ENCODE peak calls at places on chromosomes 3 and 15, in seven cellular contexts. A, P, M, G, Y, T and D are unnamed samples.
A peak's percentile ranks its signal among the peaks of the same experiment; 100 is the strongest.

GRCh38 chr3:45026957-45027356 is 854 bp downstream of the CLEC3B start:
- DNase-seq in A (peak; percentile 60), P (peak; percentile 53), M (no peak), G (peak; percentile 67), Y (no peak), T (peak; percentile 23), D (no peak)

GRCh38 chr3:142057331-142057725 is 92.0 kb downstream of the TFDP2 start:
- DNase-seq in A (peak; percentile 11), P (no peak), M (no peak), G (no peak), Y (no peak), T (no peak), D (no peak)

GRCh38 chr3:12891985-12892839 is 50.8 kb upstream of the RPL32 start:
- DNase-seq in A (peak; percentile 84), P (peak; percentile 47), M (no peak), G (peak; percentile 73), Y (no peak), T (peak; percentile 43), D (peak; percentile 64)

GRCh38 chr3:75272708-75273107 is 391.4 kb upstream of the FRG2C start:
- DNase-seq in A (peak; percentile 85), P (peak; percentile 19), M (no peak), G (peak; percentile 38), Y (no peak), T (no peak), D (no peak)

GRCh38 chr3:140586311-140586710 is 91.6 kb upstream of the TRIM42 start:
- DNase-seq in A (no peak), P (no peak), M (no peak), G (no peak), Y (no peak), T (no peak), D (no peak)

GRCh38 chr3:126156468-126156867 is 23.9 kb downstream of the ALDH1L1 start:
- DNase-seq in A (no peak), P (no peak), M (no peak), G (no peak), Y (no peak), T (no peak), D (no peak)

GRCh38 chr15:48046813-48047483 is 73.8 kb upstream of the SLC24A5 start:
- DNase-seq in A (no peak), P (no peak), M (no peak), G (no peak), Y (no peak), T (no peak), D (no peak)

GRCh38 chr3:69649713-69650419 is 89.4 kb upstream of the MITF start:
- DNase-seq in A (no peak), P (no peak), M (no peak), G (peak; percentile 64), Y (no peak), T (no peak), D (no peak)

GRCh38 chr3:23264413-23264812 is 61.3 kb downstream of the UBE2E2 start:
- DNase-seq in A (peak; percentile 70), P (no peak), M (no peak), G (peak; percentile 59), Y (no peak), T (no peak), D (no peak)

GRCh38 chr15:64016257-64016656 is 30.0 kb downstream of the DAPK2 start:
- DNase-seq in A (no peak), P (no peak), M (no peak), G (no peak), Y (no peak), T (no peak), D (no peak)

GRCh38 chr3:20225769-20226168 is 39.8 kb upstream of the SGO1 start:
- DNase-seq in A (peak; percentile 72), P (no peak), M (no peak), G (peak; percentile 57), Y (no peak), T (no peak), D (peak; percentile 46)

GRCh38 chr3:161818106-161818505 is 321.5 kb downstream of the OTOL1 start:
- DNase-seq in A (no peak), P (no peak), M (no peak), G (no peak), Y (no peak), T (no peak), D (no peak)

GRCh38 chr3:99984139-99984538 is 130.2 kb downstream of the FILIP1L start:
- DNase-seq in A (no peak), P (no peak), M (no peak), G (no peak), Y (no peak), T (no peak), D (no peak)

GRCh38 chr15:87597346-87598052 is 659.0 kb downstream of the NTRK3 start:
- DNase-seq in A (no peak), P (no peak), M (no peak), G (peak; percentile 46), Y (no peak), T (no peak), D (no peak)

GRCh38 chr3:51434746-51435323 is 43.8 kb downstream of the RBM15B start:
- DNase-seq in A (peak; percentile 31), P (peak; percentile 51), M (no peak), G (peak; percentile 71), Y (no peak), T (peak; percentile 41), D (peak; percentile 71)

GRCh38 chr15:73928971-73929627 is 2.8 kb downstream of the LOXL1 start:
- DNase-seq in A (peak; percentile 68), P (no peak), M (no peak), G (no peak), Y (no peak), T (no peak), D (no peak)

GRCh38 chr15:57165992-57166391 is 210.3 kb upstream of the CGNL1 start:
- DNase-seq in A (no peak), P (no peak), M (no peak), G (peak; percentile 58), Y (no peak), T (no peak), D (peak; percentile 15)

GRCh38 chr3:154098396-154098795 is 22.8 kb upstream of the ARHGEF26 start:
- DNase-seq in A (no peak), P (no peak), M (no peak), G (peak; percentile 16), Y (no peak), T (no peak), D (no peak)

GRCh38 chr15:69976366-69976994 is 121.2 kb downstream of the TLE3 start:
- DNase-seq in A (peak; percentile 70), P (peak; percentile 37), M (no peak), G (peak; percentile 64), Y (no peak), T (no peak), D (peak; percentile 65)

GRCh38 chr3:87350367-87351199 is 74.2 kb upstream of the POU1F1 start:
- DNase-seq in A (peak; percentile 88), P (peak; percentile 9), M (no peak), G (peak; percentile 65), Y (no peak), T (no peak), D (peak; percentile 58)

GRCh38 chr3:11953778-11954177 is 50.4 kb upstream of the SYN2 start:
- DNase-seq in A (no peak), P (no peak), M (no peak), G (no peak), Y (no peak), T (no peak), D (no peak)

GRCh38 chr3:184338538-184338945 is 1.1 kb downstream of the FAM131A start:
- DNase-seq in A (peak; percentile 62), P (peak; percentile 55), M (no peak), G (peak; percentile 93), Y (peak; percentile 75), T (peak; percentile 41), D (no peak)

GRCh38 chr3:70308760-70309159 is 3.7 kb downstream of the MDFIC2 start:
- DNase-seq in A (peak; percentile 10), P (no peak), M (no peak), G (peak; percentile 0), Y (no peak), T (peak; percentile 39), D (peak; percentile 6)

GRCh38 chr3:179666436-179667035 is 13.7 kb downstream of the USP13 start:
- DNase-seq in A (peak; percentile 24), P (peak; percentile 74), M (no peak), G (peak; percentile 51), Y (peak; percentile 87), T (peak; percentile 97), D (no peak)

GRCh38 chr3:101521251-101521701 is 8.3 kb upstream of the SENP7 start:
- DNase-seq in A (no peak), P (no peak), M (no peak), G (no peak), Y (no peak), T (no peak), D (no peak)

GRCh38 chr3:180828001-180828720 is 84.3 kb upstream of the FXR1 start:
- DNase-seq in A (no peak), P (no peak), M (peak; percentile 6), G (no peak), Y (no peak), T (no peak), D (no peak)

GRCh38 chr15:40948706-40949473 is 4.4 kb upstream of the CHAC1 start:
- DNase-seq in A (no peak), P (no peak), M (no peak), G (no peak), Y (no peak), T (no peak), D (no peak)

GRCh38 chr15:84750583-84751092 is 2.2 kb downstream of the ZNF592 start:
- DNase-seq in A (no peak), P (no peak), M (peak; percentile 32), G (no peak), Y (no peak), T (no peak), D (peak; percentile 85)
- H3K4me3 ChIP-seq in A (peak overlapping the region; percentile 31), P (no peak overlapping the region), M (peak overlapping the region; percentile 80), G (no peak overlapping the region), Y (peak overlapping the region; percentile 5), T (peak overlapping the region; percentile 0), D (peak overlapping the region; percentile 99)

GRCh38 chr3:64186667-64187064 is 38.6 kb downstream of the PRICKLE2 start:
- DNase-seq in A (no peak), P (no peak), M (no peak), G (no peak), Y (no peak), T (no peak), D (no peak)
- H3K4me3 ChIP-seq in A (peak overlapping the region; percentile 11), P (no peak overlapping the region), M (no peak overlapping the region), G (no peak overlapping the region), Y (no peak overlapping the region), T (no peak overlapping the region), D (no peak overlapping the region)

DNA sequence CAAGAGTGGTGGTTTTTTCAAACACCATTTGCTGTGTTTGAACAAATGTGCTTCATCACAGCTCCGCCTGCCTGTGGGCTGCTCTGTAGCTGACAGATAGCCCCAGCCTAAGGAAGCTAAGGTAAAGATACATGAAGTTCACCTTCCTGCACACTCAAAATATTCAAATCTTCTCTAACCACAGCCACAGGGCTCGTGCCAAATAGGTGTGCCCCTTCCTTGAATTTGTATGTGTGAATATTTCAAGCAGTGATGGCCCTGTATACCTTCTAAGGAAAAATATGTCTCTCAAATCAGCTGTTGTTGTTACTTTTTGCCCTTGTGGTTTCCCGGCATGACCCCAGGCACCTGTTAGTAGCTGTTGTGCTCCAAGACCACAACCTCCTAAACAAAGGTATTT is 92.8 kb downstream of the CCNL1 start:
- DNase-seq in A (no peak), P (no peak), M (no peak), G (no peak), Y (no peak), T (no peak), D (no peak)
- H3K4me3 ChIP-seq in A (peak overlapping the region; percentile 16), P (no peak overlapping the region), M (no peak overlapping the region), G (no peak overlapping the region), Y (no peak overlapping the region), T (no peak overlapping the region), D (no peak overlapping the region)

GRCh38 chr3:46811615-46812236 is 51.5 kb downstream of the MYL3 start:
- DNase-seq in A (no peak), P (no peak), M (no peak), G (no peak), Y (peak; percentile 66), T (peak; percentile 81), D (no peak)
- H3K4me3 ChIP-seq in A (no peak overlapping the region), P (no peak overlapping the region), M (no peak overlapping the region), G (no peak overlapping the region), Y (peak overlapping the region; percentile 44), T (peak overlapping the region; percentile 44), D (no peak overlapping the region)

GRCh38 chr15:80585544-80586018 is 109.5 kb upstream of the ABHD17C start:
- DNase-seq in A (no peak), P (no peak), M (no peak), G (no peak), Y (no peak), T (no peak), D (no peak)
- H3K4me3 ChIP-seq in A (no peak overlapping the region), P (no peak overlapping the region), M (no peak overlapping the region), G (no peak overlapping the region), Y (no peak overlapping the region), T (no peak overlapping the region), D (no peak overlapping the region)